ENCODE peak calls at places on chromosomes 13 and 19, in ten cellular contexts. One of them, this sample, is unnamed.

GRCh38 chr13:46134961-46135522 is 30.2 kb upstream of the CPB2 start:
- DNase-seq in choroid plexus epithelial cell: peak
- DNase-seq in PC-3: peak
- DNase-seq in right atrium auricular region: no peak
- DNase-seq in tibial nerve: no peak
- DNase-seq in heart right ventricle: no peak
- DNase-seq in AG04450: no peak
- DNase-seq in PC-9: peak
- DNase-seq in fibroblast of pulmonary artery: no peak
- DNase-seq in esophagus squamous epithelium: no peak
- DNase-seq in this sample: peak

GRCh38 chr13:75368167-75368566 is 113.8 kb downstream of the TBC1D4 start:
- DNase-seq in choroid plexus epithelial cell: peak
- DNase-seq in tibial nerve: peak
- DNase-seq in esophagus squamous epithelium: no peak
- DNase-seq in PC-9: no peak
- DNase-seq in heart right ventricle: no peak
- DNase-seq in right atrium auricular region: no peak
- DNase-seq in fibroblast of pulmonary artery: peak
- DNase-seq in PC-3: peak
- DNase-seq in AG04450: peak
- DNase-seq in this sample: peak

GRCh38 chr19:384801-385169 is 24.2 kb downstream of the C2CD4C start:
- DNase-seq in heart right ventricle: no peak
- DNase-seq in fibroblast of pulmonary artery: no peak
- DNase-seq in AG04450: no peak
- DNase-seq in right atrium auricular region: no peak
- DNase-seq in esophagus squamous epithelium: no peak
- DNase-seq in PC-9: no peak
- DNase-seq in tibial nerve: no peak
- DNase-seq in choroid plexus epithelial cell: no peak
- DNase-seq in PC-3: no peak
- DNase-seq in this sample: no peak

GRCh38 chr19:31135841-31136240 is 213.4 kb downstream of the TSHZ3 start:
- DNase-seq in heart right ventricle: no peak
- DNase-seq in PC-3: peak
- DNase-seq in fibroblast of pulmonary artery: no peak
- DNase-seq in choroid plexus epithelial cell: peak
- DNase-seq in esophagus squamous epithelium: no peak
- DNase-seq in right atrium auricular region: no peak
- DNase-seq in AG04450: no peak
- DNase-seq in tibial nerve: no peak
- DNase-seq in PC-9: no peak
- DNase-seq in this sample: no peak

GRCh38 chr19:2579678-2580280 is 103.9 kb downstream of the GADD45B start:
- DNase-seq in esophagus squamous epithelium: no peak
- DNase-seq in PC-3: no peak
- DNase-seq in heart right ventricle: no peak
- DNase-seq in AG04450: no peak
- DNase-seq in choroid plexus epithelial cell: no peak
- DNase-seq in right atrium auricular region: no peak
- DNase-seq in fibroblast of pulmonary artery: no peak
- DNase-seq in PC-9: no peak
- DNase-seq in tibial nerve: no peak
- DNase-seq in this sample: no peak

GRCh38 chr13:111114362-111115050 is 604 bp upstream of the ARHGEF7 start:
- DNase-seq in AG04450: no peak
- DNase-seq in PC-3: no peak
- DNase-seq in heart right ventricle: peak
- DNase-seq in right atrium auricular region: peak
- DNase-seq in tibial nerve: peak
- DNase-seq in PC-9: no peak
- DNase-seq in esophagus squamous epithelium: no peak
- DNase-seq in fibroblast of pulmonary artery: peak
- DNase-seq in choroid plexus epithelial cell: peak
- DNase-seq in this sample: no peak

GRCh38 chr13:63449549-63449948 is 2033.9 kb upstream of the PCDH20 start:
- DNase-seq in heart right ventricle: no peak
- DNase-seq in AG04450: no peak
- DNase-seq in PC-3: no peak
- DNase-seq in tibial nerve: no peak
- DNase-seq in choroid plexus epithelial cell: no peak
- DNase-seq in PC-9: no peak
- DNase-seq in esophagus squamous epithelium: no peak
- DNase-seq in right atrium auricular region: no peak
- DNase-seq in fibroblast of pulmonary artery: no peak
- DNase-seq in this sample: no peak

GRCh38 chr19:11651062-11651461 is 53.8 kb downstream of the ZNF627 start:
- DNase-seq in tibial nerve: no peak
- DNase-seq in PC-9: no peak
- DNase-seq in heart right ventricle: no peak
- DNase-seq in esophagus squamous epithelium: no peak
- DNase-seq in PC-3: no peak
- DNase-seq in fibroblast of pulmonary artery: no peak
- DNase-seq in right atrium auricular region: no peak
- DNase-seq in AG04450: no peak
- DNase-seq in choroid plexus epithelial cell: no peak
- DNase-seq in this sample: no peak

GRCh38 chr13:109786457-109787134 is at the start of gene IRS2:
- DNase-seq in choroid plexus epithelial cell: peak
- DNase-seq in right atrium auricular region: peak
- DNase-seq in PC-9: peak
- DNase-seq in esophagus squamous epithelium: peak
- DNase-seq in heart right ventricle: peak
- DNase-seq in AG04450: peak
- DNase-seq in PC-3: peak
- DNase-seq in tibial nerve: peak
- DNase-seq in fibroblast of pulmonary artery: peak
- DNase-seq in this sample: peak

DNA sequence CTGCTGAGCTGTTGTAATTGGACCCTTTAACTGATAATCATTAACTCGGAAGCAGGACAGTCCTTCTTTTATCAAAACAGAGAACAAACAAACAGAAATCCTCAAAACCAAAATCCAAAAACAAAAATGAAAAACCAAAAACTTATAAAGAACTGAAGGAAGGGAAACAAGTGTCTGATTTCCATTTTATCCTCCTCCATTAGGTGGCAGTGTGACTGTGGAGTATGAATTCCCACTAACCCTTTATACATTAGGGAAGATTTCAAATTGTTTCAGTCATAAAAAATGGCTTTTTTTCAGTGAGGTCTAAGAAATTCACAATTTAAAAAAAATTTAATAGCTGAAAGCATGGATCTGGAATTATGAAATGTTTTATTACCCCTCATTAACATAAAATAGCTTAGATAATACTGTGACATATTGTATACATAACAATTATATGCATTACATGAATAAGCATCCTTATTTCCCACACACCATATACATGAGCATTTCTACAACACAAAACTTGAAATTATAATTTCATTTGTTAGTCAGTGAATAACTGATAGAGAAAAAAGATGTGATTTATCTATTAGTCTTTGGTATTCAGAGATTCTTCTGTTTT is 1074.3 kb upstream of the PCDH9 start:
- DNase-seq in PC-9: no peak
- DNase-seq in choroid plexus epithelial cell: peak
- DNase-seq in heart right ventricle: no peak
- DNase-seq in PC-3: peak
- DNase-seq in esophagus squamous epithelium: no peak
- DNase-seq in tibial nerve: no peak
- DNase-seq in right atrium auricular region: no peak
- DNase-seq in AG04450: no peak
- DNase-seq in fibroblast of pulmonary artery: peak
- DNase-seq in this sample: peak
- TF ChIP-seq CTCF in PC-9: peak
- TF ChIP-seq CTCF in choroid plexus epithelial cell: peak
- TF ChIP-seq CTCF in heart right ventricle: peak
- TF ChIP-seq CTCF in PC-3: peak
- TF ChIP-seq CTCF in esophagus squamous epithelium: no peak
- TF ChIP-seq CTCF in tibial nerve: peak
- TF ChIP-seq CTCF in right atrium auricular region: peak
- TF ChIP-seq CTCF in AG04450: peak
- TF ChIP-seq CTCF in fibroblast of pulmonary artery: peak
- TF ChIP-seq CTCF in this sample: peak

DNA sequence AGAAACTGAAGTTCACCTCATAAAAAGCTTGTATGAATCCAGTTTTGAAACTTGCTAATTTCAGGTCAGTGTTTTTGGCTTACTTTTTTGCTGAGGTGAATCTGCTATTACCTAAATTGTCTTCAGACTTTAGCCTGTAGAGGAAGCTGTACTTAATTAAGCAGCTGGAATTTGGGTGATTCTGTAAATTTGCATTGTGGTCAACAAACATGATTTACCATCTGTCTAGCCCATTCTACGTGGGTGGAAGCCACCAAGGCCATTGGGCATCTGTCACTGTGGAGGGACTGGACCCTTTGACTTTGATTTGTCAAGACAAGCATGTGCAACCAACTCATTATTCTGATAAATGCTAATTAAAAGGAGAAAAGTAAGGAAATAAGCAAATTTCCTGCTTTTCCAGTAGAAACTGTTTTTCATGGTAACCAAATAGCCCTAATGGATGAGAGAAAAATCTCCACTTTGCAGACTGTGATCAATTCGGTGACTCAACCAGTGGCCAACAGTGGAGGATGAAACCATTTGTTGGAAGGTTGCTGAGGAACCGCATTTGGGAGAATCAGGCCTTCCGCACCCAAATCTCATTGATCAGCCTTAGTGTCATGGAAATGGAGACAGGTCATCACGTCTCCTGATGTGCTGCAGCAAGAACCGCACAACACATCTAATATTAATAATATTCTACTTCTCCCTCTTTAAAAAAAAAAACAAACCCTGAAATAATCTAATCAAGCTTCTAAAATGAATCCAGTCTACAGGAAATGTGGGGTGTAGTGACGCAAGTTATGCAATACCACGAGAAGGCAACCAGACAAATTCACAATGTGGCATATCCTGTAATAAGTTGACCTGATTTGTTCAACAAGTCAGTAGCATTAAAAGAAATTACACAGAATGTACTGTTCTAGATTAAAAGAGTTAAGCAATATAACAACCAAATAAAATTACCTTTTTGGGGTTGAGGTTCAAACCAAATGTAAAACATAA is 54.3 kb downstream of the GARRE1 start:
- DNase-seq in PC-3: no peak
- DNase-seq in fibroblast of pulmonary artery: peak
- DNase-seq in choroid plexus epithelial cell: no peak
- DNase-seq in heart right ventricle: no peak
- DNase-seq in AG04450: no peak
- DNase-seq in PC-9: no peak
- DNase-seq in right atrium auricular region: no peak
- DNase-seq in esophagus squamous epithelium: no peak
- DNase-seq in tibial nerve: no peak
- DNase-seq in this sample: no peak
- H3K4me3 ChIP-seq in PC-3: no peak
- H3K4me3 ChIP-seq in fibroblast of pulmonary artery: no peak
- H3K4me3 ChIP-seq in choroid plexus epithelial cell: no peak
- H3K4me3 ChIP-seq in heart right ventricle: no peak
- H3K4me3 ChIP-seq in AG04450: no peak
- H3K4me3 ChIP-seq in PC-9: no peak
- H3K4me3 ChIP-seq in right atrium auricular region: no peak
- H3K4me3 ChIP-seq in esophagus squamous epithelium: no peak
- H3K4me3 ChIP-seq in tibial nerve: no peak
- H3K4me3 ChIP-seq in this sample: no peak

GRCh38 chr19:8831832-8832131 is 322 bp downstream of the ZNF558 start:
- DNase-seq in fibroblast of pulmonary artery: no peak
- DNase-seq in esophagus squamous epithelium: no peak
- DNase-seq in heart right ventricle: no peak
- DNase-seq in tibial nerve: no peak
- DNase-seq in right atrium auricular region: no peak
- DNase-seq in PC-3: no peak
- DNase-seq in choroid plexus epithelial cell: no peak
- DNase-seq in AG04450: no peak
- DNase-seq in PC-9: no peak
- DNase-seq in this sample: no peak

GRCh38 chr19:8831373-8831772 is 731 bp downstream of the ZNF558 start:
- DNase-seq in esophagus squamous epithelium: no peak
- DNase-seq in tibial nerve: no peak
- DNase-seq in PC-3: no peak
- DNase-seq in right atrium auricular region: no peak
- DNase-seq in fibroblast of pulmonary artery: no peak
- DNase-seq in heart right ventricle: no peak
- DNase-seq in PC-9: no peak
- DNase-seq in AG04450: no peak
- DNase-seq in choroid plexus epithelial cell: peak
- DNase-seq in this sample: no peak

GRCh38 chr19:8827277-8827676 is 4.8 kb downstream of the ZNF558 start:
- DNase-seq in PC-3: no peak
- DNase-seq in AG04450: no peak
- DNase-seq in tibial nerve: no peak
- DNase-seq in right atrium auricular region: no peak
- DNase-seq in esophagus squamous epithelium: no peak
- DNase-seq in fibroblast of pulmonary artery: no peak
- DNase-seq in heart right ventricle: no peak
- DNase-seq in PC-9: no peak
- DNase-seq in choroid plexus epithelial cell: no peak
- DNase-seq in this sample: no peak

GRCh38 chr19:8821748-8822241 is 10.3 kb downstream of the ZNF558 start:
- DNase-seq in heart right ventricle: no peak
- DNase-seq in PC-3: no peak
- DNase-seq in esophagus squamous epithelium: no peak
- DNase-seq in choroid plexus epithelial cell: no peak
- DNase-seq in fibroblast of pulmonary artery: no peak
- DNase-seq in right atrium auricular region: no peak
- DNase-seq in PC-9: no peak
- DNase-seq in tibial nerve: no peak
- DNase-seq in AG04450: no peak
- DNase-seq in this sample: no peak

GRCh38 chr19:8826371-8826770 is 5.7 kb downstream of the ZNF558 start:
- DNase-seq in PC-9: no peak
- DNase-seq in PC-3: peak
- DNase-seq in choroid plexus epithelial cell: no peak
- DNase-seq in esophagus squamous epithelium: no peak
- DNase-seq in tibial nerve: no peak
- DNase-seq in AG04450: no peak
- DNase-seq in right atrium auricular region: no peak
- DNase-seq in heart right ventricle: no peak
- DNase-seq in fibroblast of pulmonary artery: no peak
- DNase-seq in this sample: no peak
- TF ChIP-seq CTCF in PC-9: no peak
- TF ChIP-seq CTCF in PC-3: peak
- TF ChIP-seq CTCF in choroid plexus epithelial cell: peak
- TF ChIP-seq CTCF in esophagus squamous epithelium: no peak
- TF ChIP-seq CTCF in tibial nerve: no peak
- TF ChIP-seq CTCF in AG04450: no peak
- TF ChIP-seq CTCF in right atrium auricular region: no peak
- TF ChIP-seq CTCF in heart right ventricle: no peak
- TF ChIP-seq CTCF in fibroblast of pulmonary artery: no peak
- TF ChIP-seq CTCF in this sample: no peak

DNA sequence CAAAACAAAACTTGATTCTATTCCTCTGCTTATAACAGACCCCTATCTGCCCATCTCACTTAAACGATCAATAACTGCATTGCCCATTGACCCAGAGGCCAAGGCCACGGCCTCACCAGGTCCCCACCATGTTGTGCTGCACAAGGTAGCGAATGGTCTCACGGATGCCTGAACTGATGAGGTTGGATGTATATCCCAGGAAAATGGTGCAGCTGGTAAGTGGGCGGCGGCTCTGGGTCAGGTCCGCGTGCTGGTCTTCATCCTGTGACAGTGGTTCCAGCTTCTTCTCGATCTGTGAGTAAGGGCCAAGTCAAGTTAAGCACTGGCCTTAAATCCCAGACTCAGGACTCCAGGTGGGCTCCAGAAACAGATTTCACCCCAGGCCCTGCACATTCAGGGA is 1.6 kb downstream of the DHPS start:
- DNase-seq in PC-3: no peak
- DNase-seq in fibroblast of pulmonary artery: no peak
- DNase-seq in esophagus squamous epithelium: no peak
- DNase-seq in AG04450: no peak
- DNase-seq in heart right ventricle: no peak
- DNase-seq in tibial nerve: no peak
- DNase-seq in PC-9: no peak
- DNase-seq in choroid plexus epithelial cell: no peak
- DNase-seq in right atrium auricular region: no peak
- DNase-seq in this sample: no peak
- H3K4me3 ChIP-seq in PC-3: no peak
- H3K4me3 ChIP-seq in fibroblast of pulmonary artery: no peak
- H3K4me3 ChIP-seq in esophagus squamous epithelium: no peak
- H3K4me3 ChIP-seq in AG04450: no peak
- H3K4me3 ChIP-seq in heart right ventricle: no peak
- H3K4me3 ChIP-seq in tibial nerve: no peak
- H3K4me3 ChIP-seq in PC-9: peak
- H3K4me3 ChIP-seq in choroid plexus epithelial cell: no peak
- H3K4me3 ChIP-seq in right atrium auricular region: no peak
- H3K4me3 ChIP-seq in this sample: no peak

This sample was measured in astrocyte of the spinal cord.